ENCODE peak calls at places on chromosomes 6 and 20, in six cellular contexts. D is GM23248, Y is fibroblast of pulmonary artery, X is testis, G is tibial artery, M is body of pancreas. P is an unnamed sample.

GRCh38 chr20:40082436-40082835 is 606.6 kb downstream of the MAFB start:
- DNase-seq in M (no peak), D (no peak), Y (no peak), G (no peak), X (no peak), P (no peak)

GRCh38 chr20:50050660-50051308 is 62.2 kb downstream of the UBE2V1 start:
- DNase-seq in Y (no peak), G (no peak), D (peak; percentile 62), M (no peak), X (no peak), P (no peak)

GRCh38 chr6:97630592-97630991 is 347.6 kb upstream of the MMS22L start:
- DNase-seq in X (no peak), M (no peak), Y (no peak), D (peak; percentile 67), G (no peak), P (no peak)

GRCh38 chr6:131755597-131755996 is 44.8 kb upstream of the CTAGE9 start:
- DNase-seq in M (no peak), Y (peak; percentile 28), G (no peak), D (peak; percentile 94), X (no peak), P (no peak)

GRCh38 chr6:138334000-138334399 is 43.7 kb upstream of the SMIM28 start:
- DNase-seq in M (no peak), D (no peak), X (no peak), Y (no peak), G (no peak), P (peak; percentile 48)

GRCh38 chr20:45016089-45016641 is 49.9 kb downstream of the STK4 start:
- DNase-seq in M (no peak), D (peak; percentile 49), X (no peak), G (no peak), Y (peak; percentile 57), P (no peak)

GRCh38 chr6:106510090-106510970 is 119.0 kb downstream of the RTN4IP1 start:
- DNase-seq in Y (peak; percentile 47), M (peak; percentile 67), G (no peak), D (peak; percentile 62), X (peak; percentile 62), P (peak; percentile 28)

GRCh38 chr20:33693274-33693673 is 7.1 kb upstream of the E2F1 start:
- DNase-seq in G (no peak), M (no peak), Y (no peak), X (no peak), D (no peak), P (no peak)

GRCh38 chr6:38039497-38039896 is 220.0 kb downstream of the ZFAND3 start:
- DNase-seq in D (no peak), M (no peak), G (no peak), Y (no peak), X (no peak), P (no peak)

GRCh38 chr6:166454692-166455515 is 72.2 kb upstream of the MPC1 start:
- DNase-seq in Y (no peak), G (no peak), X (no peak), M (no peak), D (no peak), P (no peak)

GRCh38 chr6:122754191-122754731 is 25.3 kb upstream of the FABP7 start:
- DNase-seq in X (peak; percentile 26), D (no peak), G (no peak), Y (no peak), M (no peak), P (no peak)

GRCh38 chr6:53048431-53049195 is 16.6 kb upstream of the FBXO9 start:
- DNase-seq in D (peak; percentile 74), G (no peak), M (no peak), X (no peak), Y (peak; percentile 91), P (no peak)

GRCh38 chr6:30480536-30481156 is 8.7 kb upstream of the HLA-E start:
- DNase-seq in X (no peak), M (no peak), G (no peak), Y (no peak), D (no peak), P (no peak)

GRCh38 chr20:2756056-2756611 is 44.3 kb downstream of the CPXM1 start:
- DNase-seq in X (peak; percentile 41), D (peak; percentile 55), G (no peak), Y (peak; percentile 72), M (peak; percentile 31), P (no peak)

GRCh38 chr6:131854803-131855202 is 47.0 kb downstream of the ENPP1 start:
- DNase-seq in M (no peak), G (no peak), X (no peak), Y (no peak), D (no peak), P (no peak)

GRCh38 chr6:135185483-135185882 is 4.4 kb downstream of the MYB start:
- DNase-seq in Y (no peak), M (no peak), G (no peak), X (no peak), D (no peak), P (no peak)

GRCh38 chr6:28606424-28607391 is 81.0 kb downstream of the GPX5 start:
- DNase-seq in D (peak; percentile 75), Y (peak; percentile 71), X (peak; percentile 57), M (peak; percentile 13), G (no peak), P (no peak)

GRCh38 chr6:26575494-26575939 is 21.2 kb upstream of the ABT1 start:
- DNase-seq in X (no peak), D (no peak), Y (no peak), G (no peak), M (no peak), P (no peak)

GRCh38 chr6:55239099-55239498 is 64.8 kb downstream of the HCRTR2 start:
- DNase-seq in M (peak; percentile 65), X (peak; percentile 37), D (no peak), G (no peak), Y (peak; percentile 29), P (no peak)

GRCh38 chr6:84344005-84344404 is 116.6 kb upstream of the CEP162 start:
- DNase-seq in D (no peak), Y (no peak), X (no peak), G (no peak), M (no peak), P (no peak)

GRCh38 chr20:9344080-9344920 is 170.1 kb upstream of the LAMP5 start:
- DNase-seq in Y (peak; percentile 71), M (no peak), D (peak; percentile 54), X (peak; percentile 55), G (no peak), P (peak; percentile 70)

GRCh38 chr20:45337367-45338120 is 10.7 kb downstream of the SDC4 start:
- DNase-seq in G (peak; percentile 86), X (peak; percentile 67), Y (peak; percentile 88), M (peak; percentile 81), D (peak; percentile 97), P (peak; percentile 53)

GRCh38 chr20:42688576-42688975 is 501.1 kb downstream of the PTPRT start:
- DNase-seq in Y (no peak), M (no peak), D (no peak), G (no peak), X (no peak), P (no peak)

GRCh38 chr6:51959744-51960383 is 127.5 kb downstream of the PKHD1 start:
- DNase-seq in D (peak; percentile 71), M (peak; percentile 68), Y (peak; percentile 71), G (peak; percentile 67), X (peak; percentile 89), P (peak; percentile 48)

GRCh38 chr6:47456536-47456975 is 21.0 kb upstream of the CD2AP start:
- DNase-seq in D (no peak), M (no peak), X (no peak), Y (no peak), G (no peak), P (no peak)
- H3K4me3 ChIP-seq in D (no peak overlapping the region), M (no peak overlapping the region), X (no peak overlapping the region), Y (no peak overlapping the region), G (no peak overlapping the region), P (no peak overlapping the region)

GRCh38 chr6:42784739-42785498 is 3.1 kb downstream of the BICRAL start:
- DNase-seq in D (peak; percentile 6), X (no peak), Y (no peak), G (no peak), M (peak; percentile 28), P (no peak)
- H3K4me3 ChIP-seq in D (peak overlapping the region; percentile 82), X (peak overlapping the region; percentile 97), Y (peak overlapping the region; percentile 92), G (peak overlapping the region; percentile 85), M (peak overlapping the region; percentile 47), P (peak overlapping the region; percentile 100)

GRCh38 chr6:35042451-35042850 is 98.7 kb downstream of the TCP11 start:
- DNase-seq in Y (no peak), G (peak; percentile 37), M (no peak), D (no peak), X (no peak), P (no peak)

GRCh38 chr6:35038076-35038475 is 103.1 kb downstream of the TCP11 start:
- DNase-seq in X (no peak), D (peak; percentile 61), M (no peak), Y (no peak), G (no peak), P (no peak)

GRCh38 chr6:35041086-35041855 is 99.9 kb downstream of the TCP11 start:
- DNase-seq in X (no peak), M (no peak), Y (no peak), G (no peak), D (no peak), P (no peak)

GRCh38 chr6:35042041-35042440 is 99.1 kb downstream of the TCP11 start:
- DNase-seq in D (no peak), X (no peak), G (no peak), M (no peak), Y (no peak), P (no peak)

DNA sequence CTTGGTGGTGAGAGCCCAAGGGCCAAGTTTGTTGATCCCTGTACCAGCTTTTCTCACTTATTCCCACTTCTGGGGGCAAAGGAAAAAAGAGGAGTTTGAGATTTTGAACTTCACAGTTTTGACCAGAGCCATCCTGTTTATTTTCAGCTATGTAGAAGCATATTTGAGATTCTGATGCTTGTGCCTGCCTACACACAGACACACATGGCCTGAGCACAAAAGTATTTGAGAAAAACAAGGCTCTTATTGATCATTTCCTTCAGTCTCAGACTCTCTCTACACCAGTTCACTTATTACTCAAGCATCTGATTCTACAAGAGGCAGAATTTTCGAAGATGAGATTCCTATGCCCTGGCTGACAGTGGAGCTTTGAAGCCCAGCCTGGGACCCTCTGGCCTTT is 100.7 kb downstream of the TCP11 start:
- DNase-seq in D (no peak), M (no peak), G (no peak), X (no peak), Y (no peak), P (no peak)
- H3K4me3 ChIP-seq in D (no peak overlapping the region), M (no peak overlapping the region), G (no peak overlapping the region), X (no peak overlapping the region), Y (no peak overlapping the region), P (no peak overlapping the region)

DNA sequence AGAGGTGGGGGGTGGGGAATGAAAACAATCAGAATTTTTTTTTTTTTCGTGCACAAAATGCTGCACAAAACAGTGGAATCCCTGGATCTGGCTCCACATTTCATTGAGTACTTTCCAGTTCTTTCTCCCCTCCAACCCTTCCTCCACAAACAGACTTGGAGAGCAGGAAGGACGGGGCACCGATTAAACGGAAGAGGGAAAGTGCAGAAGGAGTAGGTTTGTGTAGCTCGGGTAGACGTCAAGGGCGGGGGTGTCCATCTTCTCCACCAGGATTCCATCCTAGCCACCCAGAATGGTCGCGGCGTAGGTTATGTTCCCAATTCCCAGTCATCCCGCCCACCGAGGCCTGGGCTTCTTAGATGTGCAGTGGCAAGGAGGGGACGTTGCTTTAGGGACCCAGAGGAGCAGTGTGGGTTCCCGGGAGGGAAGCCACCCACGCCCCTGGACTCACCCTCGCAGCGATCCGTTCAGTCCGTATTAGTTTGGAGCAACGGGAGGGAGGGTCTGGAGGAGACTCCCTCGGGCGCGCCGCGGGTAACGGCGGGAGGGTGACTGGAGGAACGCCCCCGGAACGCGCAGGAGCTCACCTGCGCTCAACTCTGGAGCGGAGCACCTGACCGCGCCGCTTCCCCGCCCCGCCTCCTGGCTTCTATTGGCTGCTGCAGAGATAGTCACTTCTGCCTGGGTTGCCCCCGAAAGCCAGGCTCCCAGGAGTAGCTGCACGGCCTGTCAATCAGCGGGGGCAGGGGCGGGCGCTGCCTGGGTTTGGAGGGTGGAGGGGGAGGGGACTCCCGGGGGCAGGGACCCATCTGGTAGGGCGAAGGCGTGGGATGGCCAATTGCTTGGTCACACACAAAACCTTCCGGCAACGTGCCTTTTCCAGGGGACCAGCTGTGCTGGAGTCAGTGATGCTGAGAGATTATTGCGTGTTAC is at the start of gene ENPP5:
- DNase-seq in Y (no peak), M (peak; percentile 97), D (peak; percentile 34), G (peak; percentile 90), X (peak; percentile 97), P (peak; percentile 74)
- H3K4me3 ChIP-seq in Y (peak within 1 kb of the TSS; percentile 24), M (peak within 1 kb of the TSS; percentile 63), D (peak within 1 kb of the TSS; percentile 71), G (peak within 1 kb of the TSS; percentile 83), X (peak within 1 kb of the TSS; percentile 55), P (peak within 1 kb of the TSS; percentile 65)